ENCODE peak calls at places on chromosome 3, in six cellular contexts. A is K562, J is body of pancreas, X is epithelial cell of esophagus, S is cardiac muscle cell, D is trophoblast cell. Z is an unnamed sample.

GRCh38 chr3:146739203-146739671 is 134.1 kb upstream of the PLSCR5 start:
- DNase-seq in A (no peak), J (no peak), X (no peak), S (no peak), D (no peak), Z (no peak)

GRCh38 chr3:190384241-190384863 is 3.6 kb upstream of the CLDN16 start:
- DNase-seq in A (peak), J (peak), X (peak), S (peak), D (peak), Z (peak)

GRCh38 chr3:128052831-128053419 is 688 bp downstream of the SEC61A1 start:
- DNase-seq in A (no peak), J (no peak), X (no peak), S (peak), D (peak), Z (no peak)

GRCh38 chr3:132315851-132316250 is 1.4 kb upstream of the ACP3 start:
- DNase-seq in A (no peak), J (no peak), X (no peak), S (no peak), D (no peak), Z (no peak)

GRCh38 chr3:23712656-23713559 is 92.8 kb upstream of the UBE2E1 start:
- DNase-seq in A (peak), J (peak), X (peak), S (peak), D (peak), Z (peak)

GRCh38 chr3:123105201-123106189 is 38.7 kb downstream of the PDIA5 start:
- DNase-seq in A (no peak), J (no peak), X (no peak), S (no peak), D (no peak), Z (no peak)

GRCh38 chr3:143885803-143886427 is 37.6 kb upstream of the SLC9A9 start:
- DNase-seq in A (peak), J (peak), X (peak), S (peak), D (peak), Z (no peak)

GRCh38 chr3:46979958-46980497 is 562 bp downstream of the NBEAL2 start:
- DNase-seq in A (peak), J (peak), X (no peak), S (peak), D (no peak), Z (no peak)

GRCh38 chr3:128399221-128399915 is 67.3 kb downstream of the DNAJB8 start:
- DNase-seq in A (no peak), J (no peak), X (no peak), S (no peak), D (no peak), Z (no peak)

GRCh38 chr3:170414202-170414663 is 4.4 kb upstream of the CLDN11 start:
- DNase-seq in A (peak), J (peak), X (peak), S (peak), D (peak), Z (no peak)

GRCh38 chr3:174325834-174326705 is 533.1 kb upstream of the NAALADL2 start:
- DNase-seq in A (no peak), J (no peak), X (no peak), S (no peak), D (no peak), Z (no peak)

GRCh38 chr3:42043116-42043796 is 47.9 kb upstream of the TRAK1 start:
- DNase-seq in A (no peak), J (peak), X (no peak), S (peak), D (no peak), Z (peak)
- H3K4me3 ChIP-seq in A (no peak), J (no peak), X (no peak), S (no peak), D (no peak), Z (no peak)

GRCh38 chr3:14649466-14649865 is 2.1 kb upstream of the CCDC174 start:
- DNase-seq in A (no peak), J (no peak), X (no peak), S (no peak), D (no peak), Z (peak)
- H3K4me3 ChIP-seq in A (no peak), J (no peak), X (no peak), S (no peak), D (no peak), Z (peak)

DNA sequence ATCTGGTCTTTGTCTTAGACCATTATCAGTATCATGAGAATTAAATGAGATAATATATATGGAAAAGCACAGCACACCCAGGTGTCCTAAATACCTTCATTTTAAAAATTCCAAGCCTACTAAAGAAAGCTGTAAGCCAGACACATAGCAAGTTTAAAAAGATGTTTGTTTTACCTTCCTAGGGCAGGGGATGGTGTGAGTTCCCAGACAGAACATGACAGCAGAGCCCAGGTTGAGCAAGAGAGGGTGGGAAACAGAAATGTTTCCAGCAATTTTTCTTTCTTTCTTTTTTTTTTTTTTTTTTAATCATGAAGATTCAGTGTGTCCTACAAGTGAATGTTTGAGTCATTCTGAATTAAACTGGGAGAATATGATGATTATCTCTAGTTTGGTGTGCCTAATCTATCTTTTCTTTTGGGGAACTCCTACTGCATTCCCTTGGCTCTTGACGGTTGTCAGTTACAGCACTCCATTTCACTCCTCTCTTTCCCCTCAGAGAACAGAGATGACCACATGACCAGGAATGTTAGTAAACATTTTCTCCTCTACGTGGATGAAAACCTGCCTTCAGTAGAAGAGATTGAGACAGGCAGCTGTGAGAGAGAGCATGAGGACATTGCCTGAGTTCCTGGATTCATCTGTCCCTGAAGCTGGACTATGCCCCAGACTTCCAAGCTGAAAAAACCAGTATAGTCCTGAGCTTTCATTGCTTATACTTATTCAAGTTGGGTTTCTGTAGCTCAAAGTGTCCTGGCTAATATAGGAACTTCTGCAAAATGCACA is 54.5 kb upstream of the ARL14 start:
- DNase-seq in A (no peak), J (no peak), X (peak), S (no peak), D (peak), Z (no peak)
- H3K4me3 ChIP-seq in A (no peak), J (no peak), X (no peak), S (no peak), D (no peak), Z (no peak)

DNA sequence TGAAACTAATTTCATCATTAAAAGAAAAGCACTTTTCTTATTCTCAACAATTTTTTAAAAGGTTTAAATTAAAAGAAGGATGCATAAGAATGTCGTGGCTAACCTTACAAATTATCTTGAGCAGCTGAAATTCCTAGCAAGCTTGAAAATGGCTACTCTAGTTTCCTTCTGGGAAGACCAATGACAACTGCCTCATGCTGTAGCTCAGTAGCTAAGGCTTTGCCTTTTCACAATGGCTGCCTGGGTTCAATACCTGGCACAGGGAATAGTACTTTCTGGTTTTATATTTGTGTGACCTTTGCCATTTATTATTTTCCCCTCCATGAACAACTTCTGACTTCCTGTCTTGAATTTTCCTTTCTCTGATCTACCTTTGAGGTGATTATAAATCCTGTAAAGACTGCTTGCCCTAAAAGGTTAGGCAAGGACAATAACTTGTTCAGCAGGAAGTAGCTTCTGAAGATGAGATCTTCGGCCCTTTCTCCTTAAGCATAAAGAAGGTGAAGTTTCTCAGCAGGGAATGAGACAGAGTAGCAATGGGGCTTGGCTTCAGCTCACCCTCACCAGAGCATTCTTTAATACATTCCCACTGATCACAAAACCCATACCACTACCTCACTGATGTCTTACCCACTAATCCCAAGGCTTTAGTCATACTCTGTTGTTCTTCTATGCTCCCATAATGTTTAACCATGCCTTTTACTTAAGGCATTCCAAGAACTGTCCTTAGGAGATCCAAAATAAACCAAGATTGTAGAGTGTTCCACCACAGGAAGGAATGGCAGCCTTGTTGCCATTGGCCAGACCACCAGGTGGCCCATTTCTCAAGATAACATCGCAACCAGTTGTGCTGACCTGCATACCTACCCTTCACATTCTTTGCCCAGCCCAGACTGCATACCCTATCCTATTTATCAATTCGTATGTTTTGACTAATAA is 276.8 kb downstream of the ULK4 start:
- DNase-seq in A (no peak), J (no peak), X (peak), S (no peak), D (peak), Z (peak)
- H3K4me3 ChIP-seq in A (no peak), J (no peak), X (no peak), S (no peak), D (no peak), Z (no peak)

DNA sequence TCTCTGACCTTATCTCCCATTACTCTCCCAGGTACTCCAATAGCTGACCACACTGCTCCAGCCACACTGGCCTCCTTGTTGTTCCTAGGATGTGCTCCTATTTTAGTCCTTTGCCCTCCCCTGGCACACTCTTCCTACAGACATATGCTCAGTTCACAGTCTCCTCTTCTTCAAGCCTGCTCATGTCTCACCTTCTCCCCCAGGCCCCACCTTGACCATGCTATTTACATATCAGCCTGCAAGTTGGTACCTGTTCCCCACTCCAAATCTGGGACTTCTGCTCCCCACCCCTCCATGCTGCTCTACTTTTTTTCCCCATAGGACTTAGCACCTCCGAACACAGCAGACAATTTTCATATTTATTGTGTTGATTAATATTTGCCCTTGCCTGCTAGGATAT is 84.9 kb upstream of the BCL6 start:
- DNase-seq in A (no peak), J (no peak), X (peak), S (no peak), D (no peak), Z (no peak)
- H3K4me3 ChIP-seq in A (no peak), J (no peak), X (no peak), S (no peak), D (no peak), Z (no peak)

GRCh38 chr3:107429330-107430181 is 52.3 kb downstream of the CCDC54 start:
- DNase-seq in A (peak), J (peak), X (peak), S (peak), D (peak), Z (peak)
- H3K4me3 ChIP-seq in A (no peak), J (no peak), X (peak), S (peak), D (peak), Z (peak)

GRCh38 chr3:138942861-138943623 is 3.9 kb downstream of the FOXL2 start:
- DNase-seq in A (peak), J (no peak), X (no peak), S (no peak), D (no peak), Z (no peak)

GRCh38 chr3:138944136-138944658 is 2.7 kb downstream of the FOXL2 start:
- DNase-seq in A (peak), J (no peak), X (no peak), S (no peak), D (no peak), Z (no peak)

GRCh38 chr3:138944842-138945645 is 1.9 kb downstream of the FOXL2 start:
- DNase-seq in A (peak), J (peak), X (peak), S (peak), D (peak), Z (no peak)

GRCh38 chr3:138942271-138942670 is 4.7 kb downstream of the FOXL2 start:
- DNase-seq in A (no peak), J (no peak), X (no peak), S (no peak), D (no peak), Z (no peak)

GRCh38 chr3:138943724-138944131 is 3.2 kb downstream of the FOXL2 start:
- DNase-seq in A (peak), J (no peak), X (peak), S (no peak), D (no peak), Z (no peak)
- H3K4me3 ChIP-seq in A (peak), J (no peak), X (no peak), S (no peak), D (no peak), Z (no peak)

GRCh38 chr3:14522129-14522691 is 17.9 kb downstream of the GRIP2 start:
- DNase-seq in A (no peak), J (no peak), X (no peak), S (no peak), D (no peak), Z (no peak)

GRCh38 chr3:14522768-14523167 is 17.4 kb downstream of the GRIP2 start:
- DNase-seq in A (no peak), J (no peak), X (no peak), S (no peak), D (no peak), Z (no peak)

GRCh38 chr3:14520149-14520548 is 20.0 kb downstream of the GRIP2 start:
- DNase-seq in A (no peak), J (no peak), X (no peak), S (no peak), D (no peak), Z (no peak)

GRCh38 chr3:14520967-14521366 is 19.2 kb downstream of the GRIP2 start:
- DNase-seq in A (no peak), J (no peak), X (no peak), S (no peak), D (peak), Z (no peak)

DNA sequence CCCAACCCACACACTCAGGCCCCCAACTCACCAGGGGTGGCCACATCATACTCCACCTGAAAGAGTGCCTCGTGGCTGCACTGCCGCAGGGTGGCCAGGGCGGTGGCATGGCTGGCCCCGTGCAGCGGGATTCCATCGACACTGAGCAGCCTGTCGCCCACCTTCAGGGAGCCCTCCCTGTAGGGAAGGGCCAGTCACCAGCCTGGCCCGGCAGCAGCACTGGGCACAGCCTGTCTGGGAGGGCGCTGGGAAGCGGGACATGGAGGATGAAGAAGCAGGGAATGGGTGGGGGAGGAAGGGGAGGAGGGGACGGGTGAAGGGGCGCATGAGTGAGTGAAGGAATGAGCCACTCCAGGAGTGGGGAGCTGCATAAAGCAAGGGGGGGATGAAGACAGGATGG is 18.5 kb downstream of the GRIP2 start:
- DNase-seq in A (no peak), J (no peak), X (no peak), S (no peak), D (no peak), Z (no peak)
- H3K4me3 ChIP-seq in A (no peak), J (no peak), X (no peak), S (no peak), D (no peak), Z (no peak)

DNA sequence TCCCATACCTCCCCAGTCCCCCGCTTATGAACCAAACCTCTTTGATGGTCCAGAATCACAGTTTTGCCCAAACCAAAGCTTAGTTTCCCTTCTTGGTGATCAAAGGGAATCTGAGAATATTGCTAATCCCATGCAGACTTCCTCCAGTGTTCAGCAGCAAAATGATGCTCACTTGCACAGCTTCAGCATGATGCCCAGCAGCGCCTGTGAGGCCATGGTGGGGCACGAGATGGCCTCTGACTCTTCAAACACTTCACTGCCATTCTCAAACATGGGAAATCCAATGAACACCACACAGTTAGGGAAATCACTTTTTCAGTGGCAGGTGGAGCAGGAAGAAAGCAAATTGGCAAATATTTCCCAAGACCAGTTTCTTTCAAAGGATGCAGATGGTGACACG is 4.2 kb downstream of the NFKBIZ start:
- DNase-seq in A (no peak), J (no peak), X (no peak), S (no peak), D (peak), Z (no peak)
- H3K4me3 ChIP-seq in A (no peak), J (no peak), X (no peak), S (no peak), D (no peak), Z (peak)